ENCODE peak calls at places on chromosomes 7 and 10, in eight cellular contexts. Z is NAMALWA; V is CD8-positive, alpha-beta T cell; C is T-cell; O is stimulated activated naive B cell treated with anti-CD40 and anti-IgM and Interleukin-4, amounts not matched to agents 10 μg/mL and 1 μg/mL and 100 μg/mL, for 72 hours; K is cardiac muscle cell; P is pancreas; L is sciatic nerve. E is an unnamed sample.

GRCh38 chr10:120736377-120736776 is 114.8 kb upstream of the WDR11 start:
- DNase-seq in Z (no peak), V (no peak), C (no peak), O (no peak), K (no peak), P (no peak), L (no peak), E (no peak)

GRCh38 chr10:132832186-132832983 is 46.4 kb upstream of the NKX6-2 start:
- DNase-seq in Z (no peak), V (no peak), C (no peak), O (no peak), K (no peak), P (no peak), L (no peak), E (no peak)

GRCh38 chr7:44912775-44913347 is 27.5 kb upstream of the PURB start:
- DNase-seq in Z (no peak), V (no peak), C (no peak), O (no peak), K (no peak), P (peak), L (no peak), E (no peak)

GRCh38 chr10:123160311-123160980 is 6.2 kb downstream of the BUB3 start:
- DNase-seq in Z (no peak), V (no peak), C (no peak), O (no peak), K (no peak), P (no peak), L (no peak), E (no peak)

GRCh38 chr7:22663319-22663718 is 63.7 kb upstream of the IL6 start:
- DNase-seq in Z (no peak), V (no peak), C (no peak), O (peak), K (no peak), P (no peak), L (no peak), E (no peak)

GRCh38 chr10:25261571-25261970 is 86.8 kb downstream of the GPR158 start:
- DNase-seq in Z (no peak), V (no peak), C (no peak), O (no peak), K (no peak), P (no peak), L (no peak), E (no peak)

GRCh38 chr10:86400705-86401587 is 34.4 kb upstream of the GRID1 start:
- DNase-seq in Z (peak), V (peak), C (peak), O (peak), K (peak), P (peak), L (peak), E (peak)

GRCh38 chr10:85868627-85869499 is 497.7 kb downstream of the GRID1 start:
- DNase-seq in Z (no peak), V (no peak), C (no peak), O (no peak), K (no peak), P (no peak), L (no peak), E (no peak)

GRCh38 chr7:102185796-102186195 is 100.9 kb upstream of the SH2B2 start:
- DNase-seq in Z (no peak), V (no peak), C (no peak), O (no peak), K (no peak), P (no peak), L (no peak), E (no peak)

GRCh38 chr10:110535958-110536891 is 31.3 kb upstream of the SMC3 start:
- DNase-seq in Z (peak), V (peak), C (no peak), O (peak), K (no peak), P (no peak), L (no peak), E (peak)

GRCh38 chr10:94666391-94667102 is 17.0 kb upstream of the CYP2C18 start:
- DNase-seq in Z (no peak), V (no peak), C (no peak), O (no peak), K (no peak), P (no peak), L (no peak), E (no peak)

GRCh38 chr10:70538195-70538520 is 59.6 kb downstream of the PALD1 start:
- DNase-seq in Z (no peak), V (no peak), C (no peak), O (no peak), K (no peak), P (no peak), L (no peak), E (no peak)

GRCh38 chr10:22479419-22479818 is 134.1 kb downstream of the SPAG6 start:
- DNase-seq in Z (peak), V (no peak), C (no peak), O (no peak), K (no peak), P (no peak), L (no peak), E (peak)

GRCh38 chr10:73871915-73872710 is 2.2 kb downstream of the CAMK2G start:
- DNase-seq in Z (no peak), V (no peak), C (no peak), O (no peak), K (no peak), P (no peak), L (no peak), E (no peak)

GRCh38 chr10:123678376-123678775 is 12.2 kb downstream of the GPR26 start:
- DNase-seq in Z (peak), V (no peak), C (no peak), O (no peak), K (no peak), P (no peak), L (peak), E (no peak)

GRCh38 chr7:131231381-131232220 is 96.1 kb upstream of the MKLN1 start:
- DNase-seq in Z (peak), V (peak), C (peak), O (peak), K (no peak), P (no peak), L (peak), E (peak)

GRCh38 chr7:23654508-23654907 is 25.5 kb upstream of the FAM221A start:
- DNase-seq in Z (peak), V (no peak), C (no peak), O (no peak), K (no peak), P (peak), L (no peak), E (peak)

GRCh38 chr10:35626971-35627507 is 15.1 kb downstream of the FZD8 start:
- DNase-seq in Z (no peak), V (no peak), C (no peak), O (no peak), K (no peak), P (no peak), L (no peak), E (no peak)

GRCh38 chr10:48306265-48306869 is at the start of gene MAPK8:
- DNase-seq in Z (peak), V (peak), C (peak), O (peak), K (peak), P (peak), L (peak), E (peak)

GRCh38 chr7:68503400-68503799 is 1094.9 kb upstream of the AUTS2 start:
- DNase-seq in Z (no peak), V (no peak), C (no peak), O (no peak), K (no peak), P (no peak), L (no peak), E (no peak)

E was measured in RPMI8226.